ENCODE peak calls at places on chromosomes 2 and 18, in nine cellular contexts. D is fibroblast of villous mesenchyme; S is KG1; J is pancreas; U is ELF-1; R is activated effector memory CD4-positive, alpha-beta T cell treated with Interleukin-2 at 50 U/mL for 16 hours; C is omental fat pad; Z is HEK293T; W is memory B cell. H is an unnamed sample.
A peak's percentile ranks its signal among the peaks of the same experiment; 100 is the strongest.

GRCh38 chr2:151916632-151917031 is 88.4 kb upstream of the ARL5A start:
- DNase-seq in D (no peak), S (no peak), R (no peak), W (no peak), U (no peak), J (no peak), Z (no peak), C (no peak), H (no peak)

GRCh38 chr2:181307203-181307991 is 149.8 kb upstream of the ITGA4 start:
- DNase-seq in U (no peak), C (no peak), D (no peak), W (no peak), R (no peak), Z (no peak), S (no peak), J (no peak), H (no peak)

GRCh38 chr18:13474907-13475306 is 251.5 kb downstream of the FAM210A start:
- DNase-seq in W (no peak), R (no peak), J (no peak), U (no peak), D (no peak), Z (no peak), C (no peak), S (no peak), H (no peak)

GRCh38 chr18:67590571-67591141 is 74.1 kb upstream of the DSEL start:
- DNase-seq in W (no peak), J (no peak), R (no peak), S (no peak), Z (no peak), U (no peak), D (peak; percentile 45), C (no peak), H (no peak)

GRCh38 chr2:207073791-207074678 is 91.7 kb downstream of the KLF7 start:
- DNase-seq in U (peak; percentile 48), C (no peak), J (no peak), R (peak; percentile 18), S (no peak), D (peak; percentile 12), W (no peak), Z (no peak), H (no peak)

GRCh38 chr18:76667603-76668002 is 154.8 kb upstream of the ZNF236 start:
- DNase-seq in W (no peak), Z (no peak), U (no peak), D (no peak), S (no peak), R (no peak), J (no peak), C (no peak), H (no peak)

GRCh38 chr18:6920099-6920955 is 190.8 kb downstream of the ARHGAP28 start:
- DNase-seq in U (peak; percentile 77), Z (peak; percentile 50), S (peak; percentile 43), C (peak; percentile 42), J (peak; percentile 45), D (peak; percentile 64), R (no peak), W (no peak), H (no peak)

GRCh38 chr2:96315400-96316071 is 9.6 kb upstream of the ITPRIPL1 start:
- DNase-seq in S (no peak), Z (no peak), R (peak; percentile 24), W (no peak), C (no peak), D (peak; percentile 41), J (no peak), U (no peak), H (no peak)

GRCh38 chr2:206647985-206648384 is 5.7 kb downstream of the FAM237A start:
- DNase-seq in Z (no peak), J (no peak), W (no peak), S (no peak), U (no peak), R (no peak), C (no peak), D (peak; percentile 12), H (no peak)

GRCh38 chr2:136288249-136288648 is 170.3 kb upstream of the CXCR4 start:
- DNase-seq in Z (no peak), W (no peak), D (no peak), C (no peak), S (no peak), R (no peak), J (no peak), U (no peak), H (no peak)

H was measured in coronary artery.